ENCODE peak calls at places on chromosomes 6 and 20, in eight cellular contexts. Y is stromal cell of bone marrow; V is cardiac muscle cell; F is CD4-positive, alpha-beta T cell; M is HTR-8/SVneo; Q is WTC11; A is body of pancreas; R is neural progenitor cell. L is an unnamed sample.

GRCh38 chr6:436308-437041 is 44.9 kb downstream of the IRF4 start:
- DNase-seq in F (no peak), V (no peak), M (no peak), R (no peak), Y (peak), A (no peak), Q (no peak), L (no peak)

GRCh38 chr20:14445310-14445709 is 107.9 kb upstream of the FLRT3 start:
- DNase-seq in A (no peak), M (no peak), R (no peak), V (no peak), Y (peak), Q (no peak), F (no peak), L (no peak)

GRCh38 chr6:50819906-50820589 is 1.4 kb downstream of the TFAP2B start:
- DNase-seq in V (no peak), Q (peak), Y (no peak), F (no peak), R (peak), A (no peak), M (no peak), L (no peak)

GRCh38 chr20:5090191-5090590 is 29.6 kb downstream of the PCNA start:
- DNase-seq in F (no peak), V (no peak), A (no peak), R (no peak), Y (no peak), Q (no peak), M (no peak), L (no peak)

GRCh38 chr6:6497541-6497940 is 91.0 kb upstream of the LY86 start:
- DNase-seq in R (no peak), F (no peak), Q (no peak), A (no peak), V (no peak), Y (no peak), M (no peak), L (no peak)

GRCh38 chr6:105620878-105621277 is 218.0 kb upstream of the PREP start:
- DNase-seq in R (no peak), F (no peak), Q (no peak), Y (no peak), M (no peak), A (no peak), V (no peak), L (no peak)

GRCh38 chr20:50144362-50144761 is 9.2 kb downstream of the PEDS1 start:
- DNase-seq in Y (peak), F (no peak), Q (no peak), V (no peak), M (no peak), A (no peak), R (no peak), L (no peak)

GRCh38 chr20:11012975-11013374 is 339.2 kb upstream of the JAG1 start:
- DNase-seq in Q (no peak), F (no peak), Y (peak), A (no peak), M (no peak), R (no peak), V (no peak), L (no peak)

GRCh38 chr6:116450769-116451740 is 10.1 kb upstream of the CALHM6 start:
- DNase-seq in F (no peak), R (no peak), A (no peak), V (no peak), Q (peak), Y (no peak), M (no peak), L (no peak)

GRCh38 chr6:112986270-112986669 is 639.1 kb downstream of the RFPL4B start:
- DNase-seq in Q (no peak), A (no peak), V (no peak), Y (no peak), R (no peak), M (no peak), F (no peak), L (no peak)